ENCODE peak calls at places on chromosomes 7 and 10, in eight cellular contexts. One of them, this sample, is unnamed.

GRCh38 chr10:78953124-78954008 is 115.4 kb upstream of the ZMIZ1 start:
- DNase-seq in amniotic stem cell: no peak
- DNase-seq in ELF-1: no peak
- DNase-seq in SW480: no peak
- DNase-seq in fibroblast of pulmonary artery: peak; percentile 57
- DNase-seq in adrenal gland: peak; percentile 65
- DNase-seq in Karpas-422: peak; percentile 73
- DNase-seq in NCI-H774: no peak
- DNase-seq in this sample: peak; percentile 51

GRCh38 chr10:74875966-74876365 is 49.6 kb downstream of the KAT6B start:
- DNase-seq in amniotic stem cell: no peak
- DNase-seq in ELF-1: no peak
- DNase-seq in SW480: no peak
- DNase-seq in fibroblast of pulmonary artery: no peak
- DNase-seq in adrenal gland: no peak
- DNase-seq in Karpas-422: no peak
- DNase-seq in NCI-H774: peak; percentile 63
- DNase-seq in this sample: no peak

GRCh38 chr10:77513783-77514331 is 123.8 kb downstream of the KCNMA1 start:
- DNase-seq in amniotic stem cell: peak; percentile 89
- DNase-seq in ELF-1: peak; percentile 62
- DNase-seq in SW480: peak; percentile 88
- DNase-seq in fibroblast of pulmonary artery: peak; percentile 70
- DNase-seq in adrenal gland: peak; percentile 76
- DNase-seq in Karpas-422: no peak
- DNase-seq in NCI-H774: no peak
- DNase-seq in this sample: peak; percentile 90

GRCh38 chr10:130559213-130559944 is 423.2 kb downstream of the GLRX3 start:
- DNase-seq in amniotic stem cell: no peak
- DNase-seq in ELF-1: peak; percentile 40
- DNase-seq in SW480: no peak
- DNase-seq in fibroblast of pulmonary artery: no peak
- DNase-seq in adrenal gland: no peak
- DNase-seq in Karpas-422: no peak
- DNase-seq in NCI-H774: no peak
- DNase-seq in this sample: no peak

GRCh38 chr10:290026-290725 is 154.9 kb downstream of the ZMYND11 start:
- DNase-seq in amniotic stem cell: no peak
- DNase-seq in ELF-1: no peak
- DNase-seq in SW480: no peak
- DNase-seq in fibroblast of pulmonary artery: peak; percentile 85
- DNase-seq in adrenal gland: no peak
- DNase-seq in Karpas-422: no peak
- DNase-seq in NCI-H774: no peak
- DNase-seq in this sample: no peak

GRCh38 chr10:132554991-132555647 is 17.5 kb downstream of the INPP5A start:
- DNase-seq in amniotic stem cell: no peak
- DNase-seq in ELF-1: no peak
- DNase-seq in SW480: no peak
- DNase-seq in fibroblast of pulmonary artery: no peak
- DNase-seq in adrenal gland: peak; percentile 81
- DNase-seq in Karpas-422: peak; percentile 88
- DNase-seq in NCI-H774: no peak
- DNase-seq in this sample: no peak

GRCh38 chr7:138796038-138796580 is 1.7 kb upstream of the TMEM213 start:
- DNase-seq in amniotic stem cell: no peak
- DNase-seq in ELF-1: no peak
- DNase-seq in SW480: no peak
- DNase-seq in fibroblast of pulmonary artery: no peak
- DNase-seq in adrenal gland: no peak
- DNase-seq in Karpas-422: no peak
- DNase-seq in NCI-H774: no peak
- DNase-seq in this sample: no peak

GRCh38 chr10:49139866-49140195 is 6.0 kb upstream of the FAM170B start:
- DNase-seq in amniotic stem cell: no peak
- DNase-seq in ELF-1: no peak
- DNase-seq in SW480: peak; percentile 19
- DNase-seq in fibroblast of pulmonary artery: peak; percentile 57
- DNase-seq in adrenal gland: peak; percentile 74
- DNase-seq in Karpas-422: no peak
- DNase-seq in NCI-H774: no peak
- DNase-seq in this sample: peak; percentile 63

This sample was measured in T1000.